ENCODE peak calls at places on chromosome 19, in five cellular contexts. S is fibroblast of villous mesenchyme, R is coronary artery, A is T-helper 9 cell, J is endodermal cell. P is an unnamed sample.

GRCh38 chr19:16814526-16815100 is 14.6 kb upstream of the SIN3B start:
- DNase-seq in S (no peak), R (no peak), A (no peak), J (no peak), P (no peak)

GRCh38 chr19:1651061-1651547 is 1.3 kb downstream of the TCF3 start:
- DNase-seq in S (peak), R (no peak), A (peak), J (peak), P (no peak)

GRCh38 chr19:4229179-4229931 is at the start of gene EBI3:
- DNase-seq in S (peak), R (no peak), A (no peak), J (peak), P (no peak)

GRCh38 chr19:34523408-34523807 is 41.9 kb downstream of the WTIP start:
- DNase-seq in S (no peak), R (no peak), A (no peak), J (no peak), P (no peak)

GRCh38 chr19:55615553-55616394 is 8.6 kb downstream of the ZNF784 start:
- DNase-seq in S (no peak), R (no peak), A (no peak), J (no peak), P (no peak)

GRCh38 chr19:30784850-30785459 is 412.8 kb downstream of the ZNF536 start:
- DNase-seq in S (peak), R (no peak), A (peak), J (peak), P (no peak)

GRCh38 chr19:35986664-35987570 is 8.1 kb upstream of the SDHAF1 start:
- DNase-seq in S (no peak), R (no peak), A (no peak), J (peak), P (no peak)

GRCh38 chr19:46386151-46386550 is 27.2 kb downstream of the CCDC8 start:
- DNase-seq in S (no peak), R (peak), A (no peak), J (no peak), P (peak)

GRCh38 chr19:30498707-30499106 is 126.5 kb downstream of the ZNF536 start:
- DNase-seq in S (no peak), R (no peak), A (no peak), J (peak), P (no peak)

GRCh38 chr19:14494910-14495677 is 833 bp downstream of the GIPC1 start:
- DNase-seq in S (no peak), R (no peak), A (no peak), J (no peak), P (no peak)

GRCh38 chr19:47107201-47107952 is 6.2 kb downstream of the ZC3H4 start:
- DNase-seq in S (peak), R (no peak), A (no peak), J (no peak), P (no peak)

GRCh38 chr19:29483641-29483920 is 42.2 kb upstream of the VSTM2B start:
- DNase-seq in S (no peak), R (peak), A (no peak), J (peak), P (peak)

GRCh38 chr19:12834976-12835757 is 788 bp upstream of the RTBDN start:
- DNase-seq in S (no peak), R (no peak), A (no peak), J (peak), P (no peak)

GRCh38 chr19:43540381-43540780 is 7.4 kb downstream of the ZNF575 start:
- DNase-seq in S (no peak), R (no peak), A (no peak), J (no peak), P (no peak)

GRCh38 chr19:35090795-35091214 is 24.8 kb upstream of the FXYD3 start:
- DNase-seq in S (no peak), R (no peak), A (no peak), J (peak), P (no peak)

GRCh38 chr19:35211545-35212230 is 16.9 kb downstream of the FAM187B start:
- DNase-seq in S (no peak), R (peak), A (peak), J (peak), P (no peak)

GRCh38 chr19:10431943-10432735 is 11.8 kb downstream of the PDE4A start:
- DNase-seq in S (peak), R (no peak), A (peak), J (peak), P (no peak)

GRCh38 chr19:10139952-10140351 is 20.3 kb upstream of the EIF3G start:
- DNase-seq in S (no peak), R (no peak), A (no peak), J (no peak), P (no peak)

GRCh38 chr19:2542341-2543069 is 66.6 kb downstream of the GADD45B start:
- DNase-seq in S (peak), R (no peak), A (no peak), J (peak), P (no peak)

GRCh38 chr19:2312819-2313501 is 5.0 kb upstream of the LINGO3 start:
- DNase-seq in S (no peak), R (no peak), A (no peak), J (no peak), P (no peak)

GRCh38 chr19:57103573-57104277 is 16.1 kb upstream of the USP29 start:
- DNase-seq in S (peak), R (no peak), A (peak), J (peak), P (peak)

GRCh38 chr19:7642295-7643046 is 5.6 kb downstream of the STXBP2 start:
- DNase-seq in S (no peak), R (no peak), A (no peak), J (no peak), P (no peak)

GRCh38 chr19:2603320-2603719 is 99.2 kb downstream of the GNG7 start:
- DNase-seq in S (peak), R (peak), A (no peak), J (peak), P (no peak)

GRCh38 chr19:38741670-38742069 is 2.6 kb downstream of the CAPN12 start:
- DNase-seq in S (no peak), R (no peak), A (no peak), J (no peak), P (no peak)

GRCh38 chr19:7069904-7070226 is 362 bp downstream of the ZNF557 start:
- DNase-seq in S (no peak), R (no peak), A (no peak), J (no peak), P (no peak)

GRCh38 chr19:48715681-48716171 is 3.8 kb downstream of the MAMSTR start:
- DNase-seq in S (peak), R (no peak), A (no peak), J (peak), P (no peak)

GRCh38 chr19:50432658-50433057 is at the start of gene MYBPC2:
- DNase-seq in S (peak), R (no peak), A (no peak), J (peak), P (no peak)

GRCh38 chr19:2627319-2627829 is 75.1 kb downstream of the GNG7 start:
- DNase-seq in S (peak), R (peak), A (no peak), J (no peak), P (no peak)